ENCODE peak calls at places on chromosomes 1 and 21, in four cellular contexts. One of them, this sample, is unnamed.

GRCh38 chr1:172268237-172268636 is 152.2 kb upstream of the C1orf105 start:
- DNase-seq in PC-3: no peak
- DNase-seq in lower leg skin: no peak
- DNase-seq in prostate gland: no peak
- DNase-seq in this sample: no peak

GRCh38 chr1:245240648-245241165 is 85.9 kb downstream of the KIF26B start:
- DNase-seq in PC-3: no peak
- DNase-seq in lower leg skin: no peak
- DNase-seq in prostate gland: no peak
- DNase-seq in this sample: peak

GRCh38 chr21:15604424-15604823 is 125.4 kb upstream of the USP25 start:
- DNase-seq in PC-3: peak
- DNase-seq in lower leg skin: no peak
- DNase-seq in prostate gland: no peak
- DNase-seq in this sample: no peak

GRCh38 chr1:43783671-43784205 is 76.4 kb downstream of the ST3GAL3 start:
- DNase-seq in PC-3: peak
- DNase-seq in lower leg skin: no peak
- DNase-seq in prostate gland: peak
- DNase-seq in this sample: no peak

GRCh38 chr1:27454610-27455009 is 35.4 kb downstream of the WASF2 start:
- DNase-seq in PC-3: no peak
- DNase-seq in lower leg skin: no peak
- DNase-seq in prostate gland: no peak
- DNase-seq in this sample: no peak

GRCh38 chr1:228998179-228998578 is 262.9 kb downstream of the RHOU start:
- DNase-seq in PC-3: no peak
- DNase-seq in lower leg skin: peak
- DNase-seq in prostate gland: no peak
- DNase-seq in this sample: no peak

GRCh38 chr1:67760030-67760821 is 73.0 kb downstream of the GNG12 start:
- DNase-seq in PC-3: peak
- DNase-seq in lower leg skin: peak
- DNase-seq in prostate gland: peak
- DNase-seq in this sample: no peak

GRCh38 chr1:200732438-200732837 is 6.3 kb upstream of the CAMSAP2 start:
- DNase-seq in PC-3: no peak
- DNase-seq in lower leg skin: no peak
- DNase-seq in prostate gland: no peak
- DNase-seq in this sample: no peak

GRCh38 chr1:235073968-235074334 is 54.7 kb downstream of the TOMM20 start:
- DNase-seq in PC-3: no peak
- DNase-seq in lower leg skin: no peak
- DNase-seq in prostate gland: peak
- DNase-seq in this sample: peak

GRCh38 chr1:108560430-108561144 is 687 bp downstream of the EEIG2 start:
- DNase-seq in PC-3: peak
- DNase-seq in lower leg skin: peak
- DNase-seq in prostate gland: peak
- DNase-seq in this sample: peak

GRCh38 chr1:26278835-26279597 is 870 bp upstream of the SH3BGRL3 start:
- DNase-seq in PC-3: peak
- DNase-seq in lower leg skin: peak
- DNase-seq in prostate gland: peak
- DNase-seq in this sample: no peak

GRCh38 chr1:15850450-15851079 is 3.1 kb downstream of the SPEN start:
- DNase-seq in PC-3: no peak
- DNase-seq in lower leg skin: no peak
- DNase-seq in prostate gland: no peak
- DNase-seq in this sample: no peak

GRCh38 chr1:200043330-200043668 is 15.8 kb downstream of the NR5A2 start:
- DNase-seq in PC-3: no peak
- DNase-seq in lower leg skin: no peak
- DNase-seq in prostate gland: no peak
- DNase-seq in this sample: no peak

GRCh38 chr21:46326110-46326703 is 2.3 kb downstream of the PCNT start:
- DNase-seq in PC-3: peak
- DNase-seq in lower leg skin: no peak
- DNase-seq in prostate gland: no peak
- DNase-seq in this sample: no peak

GRCh38 chr1:231039161-231040018 is 664 bp downstream of the FAM89A start:
- DNase-seq in PC-3: peak
- DNase-seq in lower leg skin: peak
- DNase-seq in prostate gland: peak
- DNase-seq in this sample: peak

GRCh38 chr1:25642710-25643109 is 26.1 kb downstream of the MAN1C1 start:
- DNase-seq in PC-3: no peak
- DNase-seq in lower leg skin: peak
- DNase-seq in prostate gland: no peak
- DNase-seq in this sample: no peak

GRCh38 chr1:227797144-227797543 is 18.3 kb upstream of the PRSS38 start:
- DNase-seq in PC-3: no peak
- DNase-seq in lower leg skin: peak
- DNase-seq in prostate gland: no peak
- DNase-seq in this sample: no peak

GRCh38 chr1:110337704-110338199 is 1.4 kb upstream of the RBM15 start:
- DNase-seq in PC-3: no peak
- DNase-seq in lower leg skin: peak
- DNase-seq in prostate gland: peak
- DNase-seq in this sample: peak

GRCh38 chr21:16324630-16325029 is 594.8 kb downstream of the USP25 start:
- DNase-seq in PC-3: no peak
- DNase-seq in lower leg skin: no peak
- DNase-seq in prostate gland: no peak
- DNase-seq in this sample: no peak

GRCh38 chr1:77668924-77669449 is 13.5 kb downstream of the ZZZ3 start:
- DNase-seq in PC-3: no peak
- DNase-seq in lower leg skin: no peak
- DNase-seq in prostate gland: no peak
- DNase-seq in this sample: no peak

GRCh38 chr1:53463961-53464899 is 5.0 kb downstream of the DMRTB1 start:
- DNase-seq in PC-3: no peak
- DNase-seq in lower leg skin: peak
- DNase-seq in prostate gland: no peak
- DNase-seq in this sample: no peak

GRCh38 chr1:2921970-2922686 is 99.1 kb upstream of the ACTRT2 start:
- DNase-seq in PC-3: peak
- DNase-seq in lower leg skin: no peak
- DNase-seq in prostate gland: no peak
- DNase-seq in this sample: no peak

GRCh38 chr21:36122977-36123376 is 11.9 kb upstream of the CBR3 start:
- DNase-seq in PC-3: no peak
- DNase-seq in lower leg skin: peak
- DNase-seq in prostate gland: no peak
- DNase-seq in this sample: no peak

GRCh38 chr1:41365772-41366427 is 4.7 kb downstream of the FOXO6 start:
- DNase-seq in PC-3: no peak
- DNase-seq in lower leg skin: no peak
- DNase-seq in prostate gland: peak
- DNase-seq in this sample: peak

GRCh38 chr1:53316058-53316741 is 11.7 kb downstream of the LRP8 start:
- DNase-seq in PC-3: no peak
- DNase-seq in lower leg skin: no peak
- DNase-seq in prostate gland: no peak
- DNase-seq in this sample: no peak

GRCh38 chr1:231616667-231617066 is 9.9 kb upstream of the DISC1 start:
- DNase-seq in PC-3: no peak
- DNase-seq in lower leg skin: no peak
- DNase-seq in prostate gland: no peak
- DNase-seq in this sample: no peak

GRCh38 chr21:40335689-40336088 is 468.5 kb downstream of the PCP4 start:
- DNase-seq in PC-3: no peak
- DNase-seq in lower leg skin: no peak
- DNase-seq in prostate gland: no peak
- DNase-seq in this sample: no peak

GRCh38 chr1:37808369-37809319 is 636 bp upstream of the YRDC start:
- DNase-seq in PC-3: peak
- DNase-seq in lower leg skin: peak
- DNase-seq in prostate gland: peak
- DNase-seq in this sample: peak

GRCh38 chr1:202145325-202146140 is 996 bp upstream of the ARL8A start:
- DNase-seq in PC-3: no peak
- DNase-seq in lower leg skin: no peak
- DNase-seq in prostate gland: no peak
- DNase-seq in this sample: no peak

GRCh38 chr1:40532844-40533424 is 1.5 kb downstream of the ZNF684 start:
- DNase-seq in PC-3: peak
- DNase-seq in lower leg skin: no peak
- DNase-seq in prostate gland: no peak
- DNase-seq in this sample: no peak

GRCh38 chr1:226597616-226598454 is 49.3 kb downstream of the STUM start:
- DNase-seq in PC-3: no peak
- DNase-seq in lower leg skin: no peak
- DNase-seq in prostate gland: no peak
- DNase-seq in this sample: peak

GRCh38 chr1:1892763-1893120 is 1.9 kb upstream of the GNB1 start:
- DNase-seq in PC-3: no peak
- DNase-seq in lower leg skin: no peak
- DNase-seq in prostate gland: no peak
- DNase-seq in this sample: no peak
- H3K4me3 ChIP-seq in PC-3: peak
- H3K4me3 ChIP-seq in lower leg skin: no peak
- H3K4me3 ChIP-seq in prostate gland: no peak
- H3K4me3 ChIP-seq in this sample: peak

GRCh38 chr1:203692565-203693470 is 66.2 kb downstream of the ATP2B4 start:
- DNase-seq in PC-3: peak
- DNase-seq in lower leg skin: peak
- DNase-seq in prostate gland: peak
- DNase-seq in this sample: peak
- H3K4me3 ChIP-seq in PC-3: no peak
- H3K4me3 ChIP-seq in lower leg skin: no peak
- H3K4me3 ChIP-seq in prostate gland: no peak
- H3K4me3 ChIP-seq in this sample: no peak

GRCh38 chr1:98056781-98057180 is 135.9 kb upstream of the DPYD start:
- DNase-seq in PC-3: no peak
- DNase-seq in lower leg skin: no peak
- DNase-seq in prostate gland: no peak
- DNase-seq in this sample: no peak

GRCh38 chr1:98055457-98055856 is 134.6 kb upstream of the DPYD start:
- DNase-seq in PC-3: no peak
- DNase-seq in lower leg skin: no peak
- DNase-seq in prostate gland: no peak
- DNase-seq in this sample: no peak

GRCh38 chr1:98053471-98054366 is 132.9 kb upstream of the DPYD start:
- DNase-seq in PC-3: peak
- DNase-seq in lower leg skin: no peak
- DNase-seq in prostate gland: peak
- DNase-seq in this sample: peak

GRCh38 chr1:98054786-98055185 is 134.0 kb upstream of the DPYD start:
- DNase-seq in PC-3: peak
- DNase-seq in lower leg skin: no peak
- DNase-seq in prostate gland: no peak
- DNase-seq in this sample: no peak

DNA sequence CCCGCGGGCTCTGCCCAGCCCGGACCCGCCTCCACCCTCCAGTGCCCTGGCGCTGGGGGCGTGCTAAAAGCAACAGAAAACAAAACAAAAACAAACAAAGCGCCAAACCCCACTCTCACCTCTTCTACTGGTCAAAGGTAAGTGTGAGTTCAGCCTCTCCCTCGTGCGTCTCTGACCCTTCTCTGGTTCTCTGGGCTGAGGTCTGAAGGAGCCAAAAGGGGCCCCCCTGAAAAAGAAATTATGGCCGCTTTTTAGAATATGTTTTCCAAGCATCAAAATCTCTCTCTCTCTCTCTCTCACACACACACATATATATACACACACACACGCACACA is 133.5 kb upstream of the DPYD start:
- DNase-seq in PC-3: no peak
- DNase-seq in lower leg skin: no peak
- DNase-seq in prostate gland: no peak
- DNase-seq in this sample: no peak
- H3K4me3 ChIP-seq in PC-3: peak
- H3K4me3 ChIP-seq in lower leg skin: no peak
- H3K4me3 ChIP-seq in prostate gland: peak
- H3K4me3 ChIP-seq in this sample: peak

GRCh38 chr1:119711804-119712341 is at the start of gene PHGDH:
- DNase-seq in PC-3: peak
- DNase-seq in lower leg skin: peak
- DNase-seq in prostate gland: peak
- DNase-seq in this sample: peak
- H3K4me3 ChIP-seq in PC-3: peak
- H3K4me3 ChIP-seq in lower leg skin: peak
- H3K4me3 ChIP-seq in prostate gland: peak
- H3K4me3 ChIP-seq in this sample: peak

DNA sequence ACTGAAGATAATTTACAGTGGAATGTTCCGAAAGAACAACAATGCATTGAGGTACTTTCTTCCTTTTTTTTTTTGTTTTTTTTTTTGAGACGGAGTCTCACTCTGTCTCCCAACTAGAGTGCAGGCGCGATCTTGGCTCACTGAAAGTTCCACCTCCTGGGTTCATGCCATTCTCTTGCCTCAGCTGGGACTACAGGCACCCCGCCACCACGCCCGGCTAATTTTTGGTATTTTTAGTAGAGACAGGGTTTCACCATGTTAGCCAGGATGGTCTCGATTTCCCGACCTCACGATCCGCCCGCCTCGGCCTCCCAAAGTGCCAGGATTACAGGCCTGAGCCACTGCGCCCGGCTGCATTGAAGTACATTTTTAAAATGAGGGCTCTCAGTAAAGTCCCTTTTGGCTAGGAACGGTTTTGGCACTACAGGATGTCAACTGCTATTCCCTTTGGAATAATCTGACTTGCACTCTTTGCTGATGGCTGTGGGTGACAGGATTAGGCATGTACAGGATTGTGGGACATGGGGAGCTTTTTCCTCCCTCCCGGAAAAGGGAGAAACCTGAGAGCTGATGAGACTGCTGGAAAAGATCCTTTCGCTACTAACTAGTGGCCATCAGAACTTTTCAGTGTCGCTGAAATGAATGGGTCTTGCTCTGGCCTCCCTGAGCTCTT is 56.9 kb upstream of the EDEM3 start:
- DNase-seq in PC-3: no peak
- DNase-seq in lower leg skin: no peak
- DNase-seq in prostate gland: no peak
- DNase-seq in this sample: no peak
- H3K4me3 ChIP-seq in PC-3: no peak
- H3K4me3 ChIP-seq in lower leg skin: no peak
- H3K4me3 ChIP-seq in prostate gland: no peak
- H3K4me3 ChIP-seq in this sample: no peak

DNA sequence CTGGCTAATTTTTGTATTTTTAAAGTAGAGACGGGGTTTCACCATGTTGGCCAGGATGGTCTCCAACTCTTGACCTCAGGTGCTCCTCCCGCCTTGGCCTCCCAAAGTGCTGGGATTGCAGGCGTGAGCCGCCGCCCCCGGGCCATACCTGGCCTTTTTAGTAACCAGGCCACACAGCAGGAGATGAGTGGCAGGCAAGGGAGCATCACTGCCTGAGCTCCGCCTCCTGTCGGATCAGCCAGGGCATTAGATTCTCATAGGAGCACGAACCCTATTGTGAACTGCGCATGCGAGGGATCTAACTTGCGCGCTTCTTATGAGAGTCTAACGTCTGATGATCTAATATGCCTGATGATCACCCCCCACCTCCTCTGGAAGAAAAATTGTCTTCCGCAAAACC is 308.7 kb upstream of the PRMT6 start:
- DNase-seq in PC-3: no peak
- DNase-seq in lower leg skin: no peak
- DNase-seq in prostate gland: no peak
- DNase-seq in this sample: peak
- H3K4me3 ChIP-seq in PC-3: no peak
- H3K4me3 ChIP-seq in lower leg skin: no peak
- H3K4me3 ChIP-seq in prostate gland: no peak
- H3K4me3 ChIP-seq in this sample: no peak